ENCODE peak calls at places on chromosomes 5 and 9, in six cellular contexts. N, C, Y, W, A and M are unnamed samples.

GRCh38 chr9:13484186-13484585 is 204.7 kb upstream of the MPDZ start:
- DNase-seq in W (no peak), C (no peak), N (no peak), Y (no peak), A (no peak), M (no peak)

GRCh38 chr5:179439181-179439990 is 94.1 kb upstream of the ADAMTS2 start:
- DNase-seq in Y (no peak), A (no peak), C (no peak), W (no peak), N (no peak), M (no peak)

GRCh38 chr5:94693043-94693822 is 74.8 kb downstream of the SLF1 start:
- DNase-seq in Y (peak; percentile 59), C (no peak), N (no peak), A (peak; percentile 70), W (peak; percentile 61), M (peak; percentile 47)

GRCh38 chr9:137025120-137025966 is 2.7 kb downstream of the ABCA2 start:
- DNase-seq in A (no peak), N (no peak), C (no peak), W (no peak), Y (no peak), M (no peak)

GRCh38 chr9:132994410-132995120 is 16.1 kb downstream of the GFI1B start:
- DNase-seq in W (no peak), A (peak; percentile 70), C (no peak), N (no peak), Y (no peak), M (peak; percentile 29)

GRCh38 chr9:38345851-38346755 is 46.4 kb upstream of the ALDH1B1 start:
- DNase-seq in N (no peak), Y (no peak), A (no peak), C (no peak), W (no peak), M (no peak)

GRCh38 chr5:75616286-75616810 is 5.1 kb downstream of the ANKDD1B start:
- DNase-seq in Y (no peak), W (no peak), A (no peak), N (no peak), C (no peak), M (no peak)

GRCh38 chr5:107979272-107979671 is 308.5 kb upstream of the EFNA5 start:
- DNase-seq in Y (no peak), C (no peak), N (no peak), A (no peak), W (no peak), M (no peak)

GRCh38 chr9:2053883-2054845 is 39.0 kb downstream of the SMARCA2 start:
- DNase-seq in Y (no peak), N (no peak), W (peak; percentile 35), A (no peak), C (peak; percentile 46), M (no peak)

GRCh38 chr5:36033050-36033449 is 33.6 kb downstream of the UGT3A2 start:
- DNase-seq in C (no peak), W (no peak), N (no peak), A (no peak), Y (no peak), M (no peak)

GRCh38 chr5:27748847-27749246 is 710.5 kb upstream of the CDH9 start:
- DNase-seq in Y (no peak), W (no peak), C (no peak), N (no peak), A (peak; percentile 14), M (no peak)

GRCh38 chr5:54387659-54388232 is 67.8 kb upstream of the HSPB3 start:
- DNase-seq in A (no peak), W (no peak), Y (no peak), N (no peak), C (no peak), M (no peak)

GRCh38 chr5:4095918-4096630 is 500.4 kb downstream of the IRX1 start:
- DNase-seq in Y (no peak), N (no peak), C (no peak), W (no peak), A (no peak), M (no peak)